ENCODE peak calls at places on chromosomes 16 and 17, in ten cellular contexts. J is lower lobe of right lung; M is Right ventricle myocardium superior; E is heart left ventricle; Q is activated T-cell treated with anti-CD3 and anti-CD28 coated beads, Interleukin-2, amount 50 U/mL, for 4 hours; S is left cardiac atrium; U is stimulated activated naive B cell treated with anti-CD40 and anti-IgM and Interleukin-4, amounts not matched to agents 10 μg/mL and 1 μg/mL and 100 μg/mL, for 72 hours; T is A549; W is activated naive CD8-positive, alpha-beta T cell treated with anti-CD3 and anti-CD28 coated beads, Interleukin-2, amount 10 ng/mL, durations not matched to agents 7 days and 5 days; V is right cardiac atrium. Z is an unnamed sample.

GRCh38 chr16:12087901-12088364 is 111.4 kb downstream of the SNX29 start:
- ATAC-seq in J (peak; percentile 46), M (peak; percentile 64), E (peak; percentile 52), Q (no peak), S (no peak), U (peak; percentile 21), T (peak; percentile 31), W (peak; percentile 25), V (peak; percentile 32), Z (no peak)

GRCh38 chr16:67961551-67961957 is 6.9 kb downstream of the SLC12A4 start:
- ATAC-seq in J (peak; percentile 59), M (no peak), E (peak; percentile 13), Q (no peak), S (no peak), U (no peak), T (no peak), W (no peak), V (no peak), Z (no peak)

GRCh38 chr17:6471531-6472465 is 27.5 kb downstream of the PIMREG start:
- ATAC-seq in J (no peak), M (no peak), E (no peak), Q (no peak), S (no peak), U (no peak), T (peak; percentile 39), W (no peak), V (no peak), Z (no peak)

GRCh38 chr17:47682138-47682537 is 11.8 kb upstream of the TBKBP1 start:
- ATAC-seq in J (no peak), M (no peak), E (no peak), Q (no peak), S (no peak), U (no peak), T (no peak), W (no peak), V (no peak), Z (no peak)

GRCh38 chr16:87570564-87570937 is 31.8 kb upstream of the JPH3 start:
- ATAC-seq in J (no peak), M (no peak), E (peak; percentile 16), Q (no peak), S (peak; percentile 5), U (no peak), T (peak; percentile 20), W (no peak), V (peak; percentile 36), Z (no peak)

GRCh38 chr16:9114112-9114511 is 22.7 kb downstream of the HAPSTR1 start:
- ATAC-seq in J (no peak), M (no peak), E (no peak), Q (no peak), S (no peak), U (no peak), T (no peak), W (no peak), V (no peak), Z (no peak)

GRCh38 chr16:57500578-57501111 is 14.4 kb upstream of the DOK4 start:
- ATAC-seq in J (peak; percentile 30), M (no peak), E (no peak), Q (no peak), S (no peak), U (no peak), T (no peak), W (peak; percentile 91), V (no peak), Z (peak; percentile 44)

GRCh38 chr17:15364615-15365014 is 23.2 kb upstream of the TEKT3 start:
- ATAC-seq in J (no peak), M (peak; percentile 65), E (peak; percentile 71), Q (no peak), S (no peak), U (no peak), T (no peak), W (no peak), V (peak; percentile 54), Z (no peak)

GRCh38 chr16:48155926-48156789 is at the start of gene ABCC12:
- ATAC-seq in J (peak; percentile 54), M (no peak), E (peak; percentile 22), Q (no peak), S (no peak), U (no peak), T (peak; percentile 50), W (no peak), V (no peak), Z (no peak)

Z was measured in activated T-helper 17 cell treated with anti-CD3 and anti-CD28 coated beads, Interleukin-2, amount 50 U/mL, for 72 hours.